ENCODE peak calls at places on chromosomes 11 and 22, in eight cellular contexts. D is activated naive CD8-positive, alpha-beta T cell treated with anti-CD3 and anti-CD28 coated beads, Interleukin-2, amount 10 ng/mL, durations not matched to agents 7 days and 5 days; L is NCI-H1694 treated with DMSO at 0.1 percent for 48 hours; G is AG08395; J is stimulated activated CD8-positive, alpha-beta memory T cell treated with anti-CD3 and anti-CD28 coated beads, Interleukin-12 subunit alpha, Interleukin-12 subunit beta, amount 100 ng/mL, for 1 hour; W is GM23248; X is NCI-H345; P is amniotic epithelial cell. V is an unnamed sample.

GRCh38 chr11:82796970-82797594 is 63.4 kb upstream of the FAM181B start:
- DNase-seq in L (no peak), X (no peak), D (no peak), G (no peak), J (no peak), W (no peak), P (no peak), V (no peak)

GRCh38 chr22:46613606-46613997 is 6.6 kb upstream of the GRAMD4 start:
- DNase-seq in G (no peak), L (no peak), X (no peak), W (no peak), P (peak; percentile 19), J (no peak), D (no peak), V (peak; percentile 38)

GRCh38 chr11:34639545-34639944 is 18.7 kb downstream of the EHF start:
- DNase-seq in W (no peak), J (no peak), L (no peak), P (no peak), D (no peak), G (no peak), X (no peak), V (no peak)

GRCh38 chr11:4084406-4084805 is 10.2 kb upstream of the RRM1 start:
- DNase-seq in X (no peak), P (no peak), L (no peak), W (no peak), G (no peak), J (no peak), D (no peak), V (no peak)

GRCh38 chr22:33871935-33872334 is 48.3 kb downstream of the LARGE1 start:
- DNase-seq in D (no peak), W (no peak), L (no peak), P (no peak), X (no peak), G (no peak), J (no peak), V (no peak)

GRCh38 chr22:29457730-29458129 is 19.3 kb downstream of the RFPL1 start:
- DNase-seq in P (peak; percentile 59), W (peak; percentile 54), L (no peak), G (peak; percentile 70), J (no peak), X (peak; percentile 5), D (no peak), V (peak; percentile 93)

GRCh38 chr11:10348650-10349280 is 43.9 kb downstream of the ADM start:
- DNase-seq in P (peak; percentile 91), G (peak; percentile 63), L (no peak), X (peak; percentile 4), W (peak; percentile 89), D (no peak), J (no peak), V (peak; percentile 22)

GRCh38 chr11:48101044-48101733 is 115.4 kb upstream of the OR4B1 start:
- DNase-seq in G (no peak), W (no peak), L (no peak), P (no peak), J (no peak), X (no peak), D (no peak), V (no peak)